ENCODE peak calls at places on chromosomes 5 and 9, in four cellular contexts. P is left ventricle myocardium inferior; Y is stimulated activated CD4-positive, alpha-beta T cell treated with anti-CD3 and anti-CD28 coated beads, Interleukin-12 subunit alpha, Interleukin-12 subunit beta, amount 100 ng/mL, for 4 hours; M is fibroblast of pulmonary artery. A is an unnamed sample.

GRCh38 chr5:59341760-59342159 is 551.8 kb downstream of the PDE4D start:
- DNase-seq in M (no peak), Y (no peak), P (no peak), A (no peak)

GRCh38 chr9:33469891-33470290 is 3.8 kb downstream of the NOL6 start:
- DNase-seq in Y (no peak), M (no peak), P (no peak), A (no peak)

GRCh38 chr5:157965040-157965439 is 106.1 kb upstream of the CLINT1 start:
- DNase-seq in M (no peak), Y (no peak), P (no peak), A (no peak)

GRCh38 chr5:126965487-126965886 is 64.9 kb downstream of the MARCHF3 start:
- DNase-seq in Y (no peak), M (no peak), P (no peak), A (no peak)

GRCh38 chr9:123399803-123400378 is 43.9 kb downstream of the CRB2 start:
- DNase-seq in Y (no peak), M (no peak), P (no peak), A (no peak)

GRCh38 chr5:113480243-113480642 is 8.0 kb downstream of the MCC start:
- DNase-seq in Y (no peak), P (no peak), M (peak), A (no peak)

GRCh38 chr5:167770461-167770860 is 521.0 kb upstream of the WWC1 start:
- DNase-seq in P (no peak), M (peak), Y (no peak), A (peak)

GRCh38 chr9:96331236-96331947 is 29.4 kb upstream of the HSD17B3 start:
- DNase-seq in M (peak), P (no peak), Y (no peak), A (no peak)

GRCh38 chr5:125440905-125441304 is 694.5 kb upstream of the ZNF608 start:
- DNase-seq in Y (no peak), P (no peak), M (no peak), A (no peak)

GRCh38 chr5:78009937-78010527 is 233.9 kb upstream of the TBCA start:
- DNase-seq in M (peak), Y (no peak), P (no peak), A (peak)

GRCh38 chr5:168883253-168883880 is 304.2 kb upstream of the PANK3 start:
- DNase-seq in P (no peak), Y (no peak), M (no peak), A (no peak)

GRCh38 chr9:112532427-112532826 is 45.8 kb downstream of the KIAA1958 start:
- DNase-seq in M (peak), Y (no peak), P (no peak), A (peak)

GRCh38 chr9:111599092-111599947 is at the start of gene PTGR1:
- DNase-seq in P (peak), M (peak), Y (peak), A (peak)

GRCh38 chr5:1255081-1255561 is 29.9 kb downstream of the SLC6A18 start:
- DNase-seq in Y (peak), P (no peak), M (no peak), A (no peak)

GRCh38 chr9:117160254-117160653 is 254.6 kb downstream of the ASTN2 start:
- DNase-seq in M (no peak), P (no peak), Y (no peak), A (no peak)

GRCh38 chr5:132378580-132378979 is 9.1 kb downstream of the SLC22A5 start:
- DNase-seq in Y (no peak), M (no peak), P (no peak), A (no peak)

GRCh38 chr5:131357739-131358561 is 94.1 kb downstream of the CDC42SE2 start:
- DNase-seq in M (no peak), P (no peak), Y (peak), A (no peak)

GRCh38 chr5:93736284-93736683 is 5.1 kb downstream of the POU5F2 start:
- DNase-seq in P (no peak), Y (no peak), M (no peak), A (no peak)

GRCh38 chr5:168941901-168942300 is 359.0 kb downstream of the SLIT3 start:
- DNase-seq in Y (no peak), M (no peak), P (no peak), A (no peak)

GRCh38 chr5:158470764-158471163 is 611.8 kb upstream of the CLINT1 start:
- DNase-seq in M (no peak), Y (no peak), P (no peak), A (no peak)

GRCh38 chr9:33157960-33158359 is 9.2 kb downstream of the B4GALT1 start:
- DNase-seq in M (no peak), Y (no peak), P (no peak), A (no peak)

GRCh38 chr9:89175739-89176360 is 2.8 kb downstream of the SHC3 start:
- DNase-seq in Y (no peak), M (peak), P (no peak), A (no peak)

GRCh38 chr5:91077623-91078022 is 305.5 kb downstream of the ARRDC3 start:
- DNase-seq in P (no peak), Y (no peak), M (no peak), A (no peak)

A was measured in AG09319.